ENCODE peak calls at places on chromosomes 6 and 20, in eight cellular contexts. O is heart right ventricle, R is thoracic aorta, M is psoas muscle, H is endothelial cell of umbilical vein, S is mammary epithelial cell, N is PC-9, J is tibial artery. L is an unnamed sample. For H3K36me3, the result is how much of the 10 kb centered on the place peaks cover.

GRCh38 chr6:43765776-43766175 is 4.2 kb upstream of the VEGFA start:
- DNase-seq in H (no peak), J (no peak), S (no peak), M (no peak), N (no peak), O (no peak), R (no peak), L (no peak)

GRCh38 chr6:95648636-95649035 is 71.3 kb downstream of the MANEA start:
- DNase-seq in H (no peak), N (no peak), J (no peak), R (no peak), S (no peak), O (no peak), M (no peak), L (peak)

GRCh38 chr20:4160761-4161305 is 145.5 kb upstream of the RNF24 start:
- DNase-seq in N (peak), J (peak), M (no peak), S (no peak), H (no peak), O (peak), R (no peak), L (peak)

GRCh38 chr6:97726378-97726777 is 443.4 kb upstream of the MMS22L start:
- DNase-seq in H (no peak), J (no peak), N (no peak), R (no peak), M (no peak), S (no peak), O (no peak), L (peak)

GRCh38 chr6:15722731-15723130 is 59.9 kb upstream of the DTNBP1 start:
- DNase-seq in R (no peak), O (no peak), N (no peak), M (no peak), J (no peak), S (no peak), H (no peak), L (no peak)

GRCh38 chr6:113371106-113371505 is 486.0 kb upstream of the MARCKS start:
- DNase-seq in S (no peak), O (no peak), M (no peak), J (no peak), R (no peak), N (no peak), H (no peak), L (no peak)

GRCh38 chr6:74574794-74575193 is 631.1 kb downstream of the COL12A1 start:
- DNase-seq in R (no peak), S (no peak), N (no peak), M (no peak), J (no peak), H (peak), O (no peak), L (peak)

GRCh38 chr20:41051426-41051825 is 22.8 kb downstream of the TOP1 start:
- DNase-seq in S (no peak), H (no peak), J (no peak), N (no peak), O (no peak), R (no peak), M (no peak), L (no peak)

GRCh38 chr6:108453601-108454157 is 107.0 kb upstream of the FOXO3 start:
- DNase-seq in J (no peak), H (peak), M (no peak), S (no peak), N (no peak), R (no peak), O (peak), L (no peak)

GRCh38 chr6:166449036-166449435 is 66.3 kb upstream of the MPC1 start:
- DNase-seq in S (no peak), N (no peak), H (no peak), R (no peak), O (no peak), M (no peak), J (no peak), L (peak)

GRCh38 chr6:169990095-169991030 is 238.9 kb downstream of the ERMARD start:
- DNase-seq in H (peak), M (no peak), S (no peak), N (no peak), O (no peak), J (peak), R (no peak), L (no peak)

GRCh38 chr6:157143885-157144795 is 179.2 kb downstream of the TMEM242 start:
- DNase-seq in R (no peak), H (peak), J (no peak), M (no peak), S (no peak), O (no peak), N (no peak), L (no peak)

GRCh38 chr6:145734486-145735355 is 599 bp downstream of the EPM2A start:
- DNase-seq in O (peak), N (peak), R (peak), H (peak), J (peak), M (peak), S (peak), L (peak)
- TF ChIP-seq CTCF in O (no peak), N (no peak), R (no peak), H (no peak), J (no peak), M (no peak), S (no peak), L (no peak)

DNA sequence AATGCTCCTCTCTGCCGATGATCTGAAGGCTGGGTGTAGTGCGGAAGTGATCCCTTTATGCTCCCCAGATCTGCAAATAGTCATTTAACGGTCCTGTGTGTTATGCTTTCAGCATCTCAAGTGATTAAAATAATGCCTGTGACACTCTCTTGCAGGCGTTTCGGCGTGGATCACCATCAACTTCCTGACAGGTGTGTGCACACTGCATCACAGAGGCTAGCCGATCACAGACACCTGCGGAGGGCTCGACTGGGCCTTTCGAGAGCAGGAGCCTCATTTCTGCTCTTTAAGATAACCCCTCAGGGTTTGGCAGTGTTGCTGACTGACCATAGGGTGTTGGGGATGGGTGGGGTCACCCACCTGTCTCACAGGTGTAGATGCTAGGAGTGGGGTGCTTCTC is 20.0 kb downstream of the ENTPD6 start:
- DNase-seq in S (no peak), O (no peak), N (no peak), J (no peak), R (no peak), H (no peak), M (no peak), L (no peak)
- H3K36me3 ChIP-seq in S (under half), O (half or more), N (under half), J (half or more), R (under half), H (under half), M (half or more), L (under half)

GRCh38 chr6:13101409-13101808 is 226.9 kb downstream of the TBC1D7 start:
- DNase-seq in M (no peak), H (no peak), N (no peak), S (no peak), O (no peak), J (no peak), R (no peak), L (no peak)

GRCh38 chr6:13098808-13099570 is 229.3 kb downstream of the TBC1D7 start:
- DNase-seq in O (no peak), N (no peak), S (no peak), R (no peak), M (no peak), J (no peak), H (no peak), L (no peak)

GRCh38 chr6:13101985-13102384 is 226.4 kb downstream of the TBC1D7 start:
- DNase-seq in O (no peak), S (no peak), J (no peak), R (no peak), H (no peak), M (no peak), N (no peak), L (no peak)

GRCh38 chr6:13098006-13098405 is 230.3 kb downstream of the TBC1D7 start:
- DNase-seq in J (no peak), O (no peak), N (no peak), R (no peak), S (no peak), H (no peak), M (no peak), L (no peak)

DNA sequence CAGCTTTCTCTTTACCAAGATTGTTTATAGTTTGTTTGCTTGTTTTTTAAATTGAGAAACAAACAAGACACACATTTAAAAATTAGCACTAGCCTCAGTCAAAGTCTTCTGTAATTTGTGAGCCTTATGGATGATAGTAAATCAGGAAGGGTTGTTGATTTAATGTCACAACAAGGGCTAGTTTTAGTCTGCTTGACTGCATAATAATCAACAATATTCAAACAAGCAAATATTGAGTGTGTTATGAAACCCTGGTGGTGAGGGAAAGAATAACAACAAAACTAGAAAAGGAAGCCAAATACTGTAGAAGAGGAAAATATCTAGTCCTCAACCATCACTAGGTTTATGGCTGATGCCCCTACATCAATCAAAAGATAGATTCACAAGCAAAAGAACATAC is 228.6 kb downstream of the TBC1D7 start:
- DNase-seq in J (no peak), R (no peak), H (no peak), O (no peak), N (no peak), S (no peak), M (no peak), L (no peak)
- TF ChIP-seq CTCF in J (no peak), R (peak), H (no peak), O (no peak), N (peak), S (peak), M (no peak), L (peak)

DNA sequence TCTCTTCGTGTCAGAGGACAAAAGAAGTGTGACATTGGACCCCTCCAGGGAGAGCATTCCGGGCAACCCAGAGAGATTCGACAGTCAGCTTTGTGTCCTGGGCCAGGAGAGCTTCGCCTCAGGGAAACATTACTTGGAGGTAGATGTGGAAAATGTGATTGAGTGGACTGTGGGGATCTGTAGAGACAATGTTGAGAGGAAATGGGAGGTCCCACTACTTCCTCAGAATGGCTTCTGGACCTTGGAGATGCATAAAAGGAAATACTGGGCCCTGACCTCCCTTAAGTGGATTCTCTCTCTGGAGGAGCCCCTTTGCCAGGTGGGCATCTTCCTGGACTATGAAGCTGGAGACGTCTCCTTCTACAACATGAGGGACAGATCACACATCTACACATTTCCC is 9.5 kb upstream of the BTN3A3 start:
- DNase-seq in O (no peak), H (no peak), M (no peak), N (no peak), J (no peak), R (no peak), S (no peak), L (no peak)
- H3K36me3 ChIP-seq in O (under half), H (under half), M (under half), N (under half), J (under half), R (under half), S (under half), L (under half)

DNA sequence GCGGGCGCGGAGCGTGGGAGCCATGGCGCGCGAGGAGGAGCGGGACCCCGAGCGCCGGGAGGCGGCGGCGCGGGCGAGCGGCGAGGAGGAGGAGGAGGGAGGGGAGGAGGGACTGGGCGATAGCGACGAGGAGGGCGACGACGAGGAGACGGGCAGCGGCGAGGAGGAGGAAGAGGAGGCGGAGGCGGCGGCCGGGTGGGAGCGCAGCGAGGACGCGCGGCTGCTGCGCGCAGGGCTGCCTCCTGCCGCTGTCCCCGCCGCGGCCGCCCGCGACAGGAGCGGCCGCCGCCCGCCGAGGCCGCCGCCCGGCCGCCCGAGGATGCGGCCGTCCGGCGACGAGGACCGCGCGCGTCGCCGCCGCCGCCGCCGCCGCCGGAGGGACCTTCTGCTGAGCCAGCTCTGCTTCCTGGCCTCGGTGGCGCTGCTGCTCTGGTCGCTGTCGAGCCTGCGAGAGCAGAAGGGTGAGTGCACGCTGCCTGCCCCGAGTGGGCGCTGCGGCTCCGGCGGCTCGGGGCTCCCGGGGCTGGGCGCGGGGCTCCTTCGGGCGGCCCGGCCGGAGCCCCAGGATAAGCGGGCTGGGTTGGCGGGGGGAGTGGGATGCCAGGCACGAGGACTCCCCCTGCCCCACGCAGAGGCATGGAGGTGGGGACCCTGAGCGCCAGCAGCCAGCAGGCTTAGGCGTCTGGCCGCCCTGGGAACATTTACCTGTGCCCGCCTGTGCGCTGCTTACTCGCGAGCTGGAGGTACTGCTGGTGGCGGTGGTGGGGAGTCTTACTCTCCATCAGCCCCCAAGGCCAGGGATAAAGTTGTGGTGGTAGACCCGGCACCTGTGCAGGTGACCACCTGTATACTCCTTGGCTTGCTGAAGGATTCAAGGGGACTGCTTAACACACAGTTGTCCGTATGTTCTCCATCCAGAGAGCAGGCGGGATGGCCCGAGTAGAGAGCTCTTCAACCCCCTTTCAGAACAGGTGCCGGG is at the start of gene SLC24A3:
- DNase-seq in S (peak), R (no peak), N (no peak), H (no peak), J (peak), O (peak), M (peak), L (peak)
- TF ChIP-seq CTCF in S (no peak), R (peak), N (no peak), H (no peak), J (peak), O (no peak), M (peak), L (peak)

DNA sequence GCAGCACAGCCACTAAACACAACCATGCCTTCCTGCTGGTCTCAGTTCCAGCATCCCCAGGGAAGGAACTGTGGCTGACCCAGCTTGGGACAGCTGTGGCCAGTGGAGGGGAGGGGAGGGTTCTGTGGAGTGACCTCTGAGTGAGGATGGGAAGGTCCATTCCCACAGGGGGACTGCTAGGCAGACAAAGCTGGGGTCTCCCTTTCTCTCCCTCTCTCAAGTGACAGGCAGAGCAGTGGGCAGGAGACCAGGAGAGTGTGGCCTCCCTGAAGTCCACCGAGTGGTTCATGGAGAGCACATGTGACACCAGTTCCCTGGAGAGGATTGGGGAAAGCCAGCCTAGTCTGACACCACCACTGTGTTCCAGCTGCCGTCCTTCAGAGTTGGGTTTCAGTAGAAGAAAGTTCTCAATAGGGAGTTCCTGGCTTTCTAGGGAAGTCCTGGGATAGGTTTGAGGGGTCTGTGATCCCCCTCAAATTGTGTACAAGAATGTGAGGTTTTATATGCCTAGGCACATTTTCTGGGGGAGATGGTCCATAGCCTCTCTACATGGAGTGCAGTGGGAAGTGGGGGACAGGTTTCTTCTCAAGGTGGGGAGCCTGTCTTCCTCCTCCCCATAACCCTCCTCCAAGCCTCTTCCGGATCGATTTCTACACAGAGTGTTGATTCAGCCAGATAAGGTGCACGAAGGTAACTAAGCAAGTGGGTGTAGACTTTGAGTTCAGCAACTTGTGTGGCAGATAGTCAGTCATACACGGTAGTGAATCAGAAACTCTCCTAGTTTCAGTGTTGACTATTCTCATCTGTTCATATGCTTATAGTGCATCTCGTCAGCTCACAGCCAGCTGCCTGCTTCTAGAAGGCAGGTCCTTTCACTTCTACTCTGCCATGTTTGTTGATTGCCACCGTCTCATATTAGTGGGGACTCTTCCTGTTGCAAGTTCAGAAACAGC is 18.9 kb downstream of the MANBAL start:
- DNase-seq in S (peak), J (no peak), H (no peak), R (no peak), N (no peak), M (no peak), O (peak), L (peak)
- H3K36me3 ChIP-seq in S (under half), J (under half), H (under half), R (under half), N (under half), M (half or more), O (under half), L (under half)

DNA sequence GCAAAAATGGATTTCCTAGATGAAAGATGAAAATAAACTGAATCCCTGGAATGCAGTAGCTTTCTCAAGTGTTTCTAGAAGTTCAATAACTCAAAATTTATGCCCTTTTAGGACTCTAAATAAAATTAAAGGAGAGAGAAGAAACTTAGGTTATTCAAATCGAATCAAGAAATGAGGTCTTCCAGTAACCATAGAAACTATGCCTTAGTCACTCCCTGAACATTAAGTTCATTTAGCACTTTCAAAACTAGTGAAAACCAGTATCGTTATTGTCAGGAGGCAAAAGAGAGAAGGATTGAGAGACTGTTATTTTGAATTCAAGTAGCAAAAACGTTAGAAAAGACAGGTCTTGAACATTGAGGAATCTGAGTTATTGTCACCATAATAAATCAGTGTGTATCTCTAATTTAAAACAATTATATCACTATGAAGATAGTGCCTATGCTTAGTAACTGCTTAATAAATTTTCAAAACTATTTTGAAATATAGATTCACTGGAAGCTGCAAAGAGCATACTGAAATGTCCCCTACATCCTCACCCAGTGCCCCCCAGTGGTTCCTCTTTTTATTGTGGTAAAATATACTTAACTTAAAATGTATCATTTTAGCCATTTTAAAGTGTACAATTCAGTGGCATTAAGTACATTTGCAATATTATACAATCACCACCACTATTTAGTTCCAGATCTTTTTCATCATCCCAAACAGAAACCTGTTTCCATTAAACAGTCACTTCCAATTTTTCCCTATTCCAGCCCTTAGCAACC is 4.6 kb downstream of the RPP21 start:
- DNase-seq in H (no peak), N (no peak), S (no peak), J (no peak), R (no peak), M (no peak), O (no peak), L (no peak)
- TF ChIP-seq CTCF in H (no peak), N (no peak), S (no peak), J (no peak), R (no peak), M (no peak), O (no peak), L (no peak)

L was measured in bronchial epithelial cell.